ENCODE peak calls at places on chromosome 3, in five cellular contexts. J is IMR-90, A is H9, Y is mesenchymal stem cell, X is mesendoderm. Z is an unnamed sample.

GRCh38 chr3:41288785-41289184 is 89.5 kb downstream of the CTNNB1 start:
- DNase-seq in J (no peak), A (no peak), Y (no peak), X (peak; percentile 31), Z (no peak)

GRCh38 chr3:96991812-96992211 is 177.4 kb downstream of the EPHA6 start:
- DNase-seq in J (no peak), A (no peak), Y (no peak), X (no peak), Z (no peak)

GRCh38 chr3:5053021-5053831 is 68.9 kb upstream of the ARL8B start:
- DNase-seq in J (peak; percentile 49), A (no peak), Y (peak; percentile 91), X (peak; percentile 23), Z (no peak)

GRCh38 chr3:123732447-123732846 is 147.6 kb upstream of the HACD2 start:
- DNase-seq in J (peak; percentile 97), A (no peak), Y (peak; percentile 82), X (no peak), Z (no peak)

GRCh38 chr3:57278237-57278636 is 14.2 kb downstream of the ASB14 start:
- DNase-seq in J (peak; percentile 2), A (no peak), Y (no peak), X (no peak), Z (no peak)

GRCh38 chr3:131110087-131110486 is 83.4 kb downstream of the NEK11 start:
- DNase-seq in J (peak; percentile 21), A (no peak), Y (peak; percentile 24), X (peak; percentile 3), Z (no peak)

GRCh38 chr3:155619118-155619915 is 125.6 kb downstream of the PLCH1 start:
- DNase-seq in J (no peak), A (peak; percentile 61), Y (no peak), X (peak; percentile 94), Z (peak; percentile 54)

GRCh38 chr3:99909714-99910508 is 92.2 kb downstream of the CMSS1 start:
- DNase-seq in J (peak; percentile 74), A (no peak), Y (peak; percentile 71), X (peak; percentile 47), Z (no peak)

GRCh38 chr3:64685331-64685799 is 2.4 kb downstream of the ADAMTS9 start:
- DNase-seq in J (peak; percentile 65), A (no peak), Y (peak; percentile 87), X (no peak), Z (no peak)

GRCh38 chr3:64684715-64685261 is 3.0 kb downstream of the ADAMTS9 start:
- DNase-seq in J (peak; percentile 46), A (peak; percentile 71), Y (peak; percentile 84), X (peak; percentile 79), Z (no peak)

GRCh38 chr3:64686446-64686908 is 1.3 kb downstream of the ADAMTS9 start:
- DNase-seq in J (peak; percentile 52), A (no peak), Y (peak; percentile 88), X (peak; percentile 77), Z (no peak)

GRCh38 chr3:64687381-64687780 is 419 bp downstream of the ADAMTS9 start:
- DNase-seq in J (no peak), A (no peak), Y (no peak), X (no peak), Z (peak; percentile 81)

DNA sequence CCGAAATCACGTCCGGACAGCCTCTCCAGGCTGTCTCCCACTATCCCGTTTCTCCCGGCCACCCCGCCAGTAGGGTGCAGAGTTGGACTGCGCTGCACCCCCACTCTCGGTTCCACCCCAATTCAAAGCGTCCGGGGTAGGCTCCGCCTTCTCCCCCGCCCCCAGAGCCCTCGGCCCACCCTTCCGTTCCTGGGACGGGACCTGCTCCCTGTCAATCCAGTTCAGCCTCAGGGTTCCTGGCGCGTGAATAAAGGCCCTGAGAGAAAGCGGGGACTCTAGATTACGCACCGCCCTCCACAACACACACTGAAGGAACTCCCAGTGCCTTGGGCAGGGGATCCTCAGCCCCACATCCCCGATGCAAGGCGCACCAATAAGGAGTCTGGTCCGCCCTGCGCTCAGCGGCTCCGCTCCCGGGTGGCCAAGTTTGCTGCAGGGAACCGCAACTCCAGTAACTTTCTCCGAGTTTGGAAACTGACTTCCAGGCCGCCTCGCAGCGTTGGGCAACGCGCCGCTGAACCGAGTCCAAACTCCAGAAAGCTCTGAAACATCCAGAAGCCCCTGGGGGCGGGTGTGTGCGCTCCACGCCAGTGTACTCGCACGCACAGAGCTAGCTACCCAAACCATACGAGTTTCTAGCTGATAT is 1.9 kb downstream of the ADAMTS9 start:
- DNase-seq in J (peak; percentile 88), A (peak; percentile 94), Y (peak; percentile 97), X (peak; percentile 94), Z (peak; percentile 88)
- H4K8ac ChIP-seq in J (peak overlapping the region; percentile 71), A (no peak overlapping the region), Y (peak overlapping the region; percentile 45), X (no peak overlapping the region), Z (no peak overlapping the region)

DNA sequence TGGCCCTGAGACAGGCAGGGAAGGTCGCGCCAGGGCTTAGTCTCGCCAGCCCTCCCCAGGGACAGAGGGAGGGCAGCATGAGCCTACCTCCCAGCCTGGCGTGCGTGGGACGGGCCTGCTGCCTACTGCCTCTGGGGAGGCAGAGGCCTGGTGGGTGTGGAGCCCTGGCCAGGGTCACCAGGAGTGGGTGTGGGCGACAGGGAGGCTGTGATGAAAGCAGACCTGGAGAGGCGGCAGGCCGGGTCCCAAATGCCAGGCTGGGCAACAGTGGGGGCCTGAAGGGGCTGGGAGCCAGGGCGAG is 33.1 kb downstream of the PLXNA1 start:
- DNase-seq in J (no peak), A (no peak), Y (no peak), X (no peak), Z (no peak)
- H4K8ac ChIP-seq in J (no peak overlapping the region), A (no peak overlapping the region), Y (no peak overlapping the region), X (no peak overlapping the region), Z (no peak overlapping the region)

DNA sequence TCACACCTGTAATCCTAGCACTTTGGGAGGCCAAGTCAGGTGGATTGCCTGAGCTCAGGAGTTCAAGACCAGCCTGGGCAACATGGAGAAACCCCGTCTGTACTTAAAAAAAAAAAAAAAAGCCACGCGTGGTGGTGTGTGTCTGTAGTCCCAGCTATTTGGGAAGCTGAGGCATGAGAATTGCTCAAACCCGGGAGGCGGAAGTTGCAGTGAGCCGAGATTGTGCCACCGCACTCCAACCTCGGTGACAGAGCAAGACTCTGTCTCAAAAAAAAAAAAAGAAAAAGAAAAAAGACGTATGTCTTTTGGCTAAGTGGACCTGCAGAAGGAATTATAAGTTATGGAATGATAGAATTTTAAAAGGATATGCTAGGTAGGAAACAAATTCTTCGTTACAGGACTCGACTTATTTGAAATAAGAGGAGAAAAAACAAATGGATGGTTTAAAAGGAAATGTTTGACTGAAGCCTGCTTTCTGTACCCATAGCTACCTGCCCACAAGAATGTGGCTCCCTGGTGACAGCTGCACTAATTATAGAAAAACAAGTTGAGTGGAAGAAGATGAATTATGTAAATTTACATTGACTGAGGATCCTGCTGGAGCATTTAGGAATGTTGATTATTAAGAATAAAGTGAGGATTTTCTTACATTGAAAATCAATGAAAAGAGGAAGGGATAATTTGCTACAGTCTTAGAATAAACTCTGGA is 36.0 kb upstream of the SKIL start:
- DNase-seq in J (no peak), A (no peak), Y (no peak), X (peak; percentile 24), Z (no peak)
- H4K8ac ChIP-seq in J (no peak overlapping the region), A (no peak overlapping the region), Y (no peak overlapping the region), X (no peak overlapping the region), Z (no peak overlapping the region)

GRCh38 chr3:121942116-121942786 is 48.0 kb downstream of the SLC15A2 start:
- DNase-seq in J (peak; percentile 7), A (no peak), Y (no peak), X (no peak), Z (no peak)
- H4K8ac ChIP-seq in J (no peak overlapping the region), A (no peak overlapping the region), Y (no peak overlapping the region), X (no peak overlapping the region), Z (no peak overlapping the region)

DNA sequence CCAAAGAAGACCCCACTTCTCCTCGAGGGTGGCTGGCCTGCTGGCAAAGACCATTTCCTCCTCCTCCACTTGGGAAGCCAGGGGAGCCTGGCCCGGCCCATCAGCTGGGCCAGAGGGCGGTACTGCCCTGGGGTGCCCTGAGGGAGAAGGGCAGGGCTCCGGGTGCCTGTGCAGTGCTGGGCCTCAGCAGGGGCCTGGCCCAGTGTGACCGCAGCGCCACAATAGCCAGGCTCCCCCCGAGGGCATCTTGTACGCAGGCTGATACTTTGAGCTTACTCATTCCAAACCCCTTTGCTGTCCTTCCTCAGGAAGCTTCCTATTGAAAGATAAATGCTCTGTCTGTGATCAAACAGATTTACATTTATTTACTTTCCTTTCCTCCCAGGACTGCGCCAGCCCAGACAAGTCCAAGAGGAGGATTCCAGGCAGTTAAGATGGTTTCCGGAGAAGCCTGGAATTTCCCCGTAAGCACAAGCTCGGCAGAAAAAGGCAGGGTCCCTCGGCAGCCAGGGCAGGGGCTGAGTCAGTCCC is 240.1 kb downstream of the XXYLT1 start:
- DNase-seq in J (peak; percentile 28), A (no peak), Y (peak; percentile 90), X (no peak), Z (no peak)
- H4K8ac ChIP-seq in J (peak overlapping the region; percentile 74), A (no peak overlapping the region), Y (peak overlapping the region; percentile 95), X (no peak overlapping the region), Z (no peak overlapping the region)

GRCh38 chr3:54950391-54951003 is 22.6 kb upstream of the LRTM1 start:
- DNase-seq in J (no peak), A (no peak), Y (no peak), X (no peak), Z (no peak)
- H4K8ac ChIP-seq in J (peak overlapping the region; percentile 69), A (no peak overlapping the region), Y (no peak overlapping the region), X (no peak overlapping the region), Z (no peak overlapping the region)

GRCh38 chr3:154304116-154304786 is 20.0 kb downstream of the DHX36 start:
- DNase-seq in J (peak; percentile 59), A (no peak), Y (no peak), X (no peak), Z (no peak)
- H4K8ac ChIP-seq in J (no peak overlapping the region), A (no peak overlapping the region), Y (no peak overlapping the region), X (no peak overlapping the region), Z (no peak overlapping the region)

Z was measured in H1.